ENCODE peak calls at places on chromosomes 12 and 14, in four cellular contexts. U is upper lobe of right lung, L is A549, X is cardiac fibroblast. S is an unnamed sample.

GRCh38 chr14:53520529-53520928 is 367.4 kb upstream of the DDHD1 start:
- DNase-seq in U (no peak), L (no peak), X (no peak), S (no peak)

GRCh38 chr14:61504841-61505340 is 183.5 kb downstream of the PRKCH start:
- DNase-seq in X (no peak), L (no peak), U (no peak), S (no peak)

GRCh38 chr12:89140580-89141236 is 211.6 kb downstream of the DUSP6 start:
- DNase-seq in U (no peak), L (no peak), X (peak), S (no peak)

GRCh38 chr12:54411398-54412241 is 7.4 kb downstream of the ITGA5 start:
- DNase-seq in L (no peak), U (peak), X (peak), S (no peak)

GRCh38 chr12:95815635-95816212 is 25.2 kb upstream of the NTN4 start:
- DNase-seq in U (no peak), X (peak), L (peak), S (no peak)

GRCh38 chr14:49114161-49114893 is 471.9 kb downstream of the RPS29 start:
- DNase-seq in U (no peak), X (peak), L (no peak), S (no peak)

GRCh38 chr14:80974338-80975078 is 19.1 kb downstream of the TSHR start:
- DNase-seq in L (no peak), X (peak), U (no peak), S (no peak)

GRCh38 chr12:38995249-38995648 is 89.9 kb upstream of the CPNE8 start:
- DNase-seq in X (no peak), U (no peak), L (no peak), S (no peak)

GRCh38 chr12:105253882-105254513 is 18.0 kb upstream of the APPL2 start:
- DNase-seq in L (peak), U (no peak), X (peak), S (no peak)

GRCh38 chr14:92553456-92553855 is 39.9 kb downstream of the RIN3 start:
- DNase-seq in U (no peak), L (peak), X (peak), S (no peak)

GRCh38 chr14:71193663-71194062 is 286.4 kb downstream of the PCNX1 start:
- DNase-seq in L (no peak), X (no peak), U (no peak), S (no peak)

GRCh38 chr12:120230974-120231315 is 30.0 kb upstream of the RPLP0 start:
- DNase-seq in L (no peak), X (no peak), U (no peak), S (no peak)

GRCh38 chr14:32846821-32847220 is 91.9 kb upstream of the NPAS3 start:
- DNase-seq in U (no peak), X (no peak), L (no peak), S (no peak)

GRCh38 chr12:113439606-113440030 is 17.4 kb downstream of the SDSL start:
- DNase-seq in L (peak), X (peak), U (no peak), S (no peak)

GRCh38 chr12:25051583-25052190 is 102.8 kb upstream of the BCAT1 start:
- DNase-seq in X (no peak), L (no peak), U (no peak), S (peak)

GRCh38 chr12:71371132-71371531 is 68.5 kb upstream of the LGR5 start:
- DNase-seq in U (no peak), X (peak), L (no peak), S (no peak)

GRCh38 chr12:131222271-131223139 is 268.8 kb downstream of the ADGRD1 start:
- DNase-seq in X (no peak), U (peak), L (no peak), S (peak)

GRCh38 chr12:122336015-122336946 is 70.0 kb upstream of the VPS33A start:
- DNase-seq in U (no peak), X (peak), L (peak), S (peak)

GRCh38 chr12:12265571-12266388 is 1.1 kb downstream of the LRP6 start:
- DNase-seq in X (peak), U (no peak), L (no peak), S (no peak)

GRCh38 chr14:69363055-69363454 is 35.0 kb downstream of the ERH start:
- DNase-seq in U (no peak), L (no peak), X (peak), S (no peak)

GRCh38 chr12:12818693-12819092 is 5.5 kb downstream of the DDX47 start:
- DNase-seq in L (no peak), X (no peak), U (no peak), S (no peak)

GRCh38 chr14:81436296-81437138 is 36.4 kb upstream of the STON2 start:
- DNase-seq in L (peak), X (peak), U (peak), S (no peak)

GRCh38 chr12:6328945-6329692 is 12.8 kb downstream of the TNFRSF1A start:
- DNase-seq in X (no peak), U (no peak), L (no peak), S (no peak)

GRCh38 chr12:46891306-46891705 is 65.5 kb upstream of the SLC38A4 start:
- DNase-seq in L (no peak), U (no peak), X (no peak), S (no peak)

GRCh38 chr14:75440733-75441474 is 13.1 kb downstream of the JDP2 start:
- DNase-seq in L (no peak), X (peak), U (no peak), S (no peak)

GRCh38 chr14:55454264-55455151 is 14.1 kb upstream of the TBPL2 start:
- DNase-seq in X (peak), U (no peak), L (no peak), S (no peak)

GRCh38 chr12:51401020-51401419 is 9.8 kb upstream of the GALNT6 start:
- DNase-seq in L (no peak), X (no peak), U (no peak), S (no peak)

GRCh38 chr14:37124617-37125016 is 47.8 kb downstream of the SLC25A21 start:
- DNase-seq in L (no peak), X (no peak), U (no peak), S (no peak)

DNA sequence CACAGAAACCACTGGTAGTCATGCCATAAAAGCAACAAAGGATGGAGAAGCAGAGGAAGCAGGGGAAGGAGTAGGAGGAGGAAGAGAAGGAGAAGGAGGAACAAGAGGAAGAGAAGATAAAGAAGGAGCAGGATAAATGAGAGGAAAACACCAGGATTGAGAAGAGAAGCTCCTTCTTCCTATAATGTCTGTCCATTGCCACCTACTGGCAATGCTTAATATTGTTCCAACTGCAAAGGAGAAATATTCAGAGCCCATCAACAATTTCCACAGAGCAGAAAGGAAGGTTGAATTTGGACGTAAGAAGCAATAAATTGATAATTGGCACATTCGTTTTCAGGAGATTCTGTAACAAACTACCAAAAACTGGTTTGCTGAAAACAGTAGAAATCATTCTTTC is 898.4 kb downstream of the SLC16A7 start:
- DNase-seq in L (peak), U (no peak), X (peak), S (no peak)
- TF ChIP-seq CTCF in L (peak), U (peak), X (peak), S (peak)

DNA sequence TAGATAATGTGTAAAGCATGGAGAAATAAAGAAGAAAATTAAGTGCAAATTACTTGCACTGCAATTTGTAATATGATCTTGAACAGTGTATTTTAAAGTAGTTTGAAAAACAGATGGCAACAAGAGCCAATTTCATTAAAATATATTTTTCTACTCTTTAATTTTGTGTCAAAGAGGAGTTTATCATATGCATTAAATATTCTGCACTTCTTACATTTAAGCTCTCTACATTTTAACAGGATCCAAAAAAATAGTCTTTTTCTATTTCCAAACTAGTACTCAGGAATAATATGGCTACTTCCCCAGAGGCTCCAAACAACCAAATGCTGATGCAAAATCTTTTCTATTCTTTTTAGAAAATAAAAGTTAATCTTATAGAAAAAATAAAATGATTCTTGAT is 1221.5 kb downstream of the FSCB start:
- DNase-seq in X (no peak), L (no peak), U (no peak), S (no peak)
- H3K4me3 ChIP-seq in X (no peak), L (no peak), U (no peak), S (no peak)

DNA sequence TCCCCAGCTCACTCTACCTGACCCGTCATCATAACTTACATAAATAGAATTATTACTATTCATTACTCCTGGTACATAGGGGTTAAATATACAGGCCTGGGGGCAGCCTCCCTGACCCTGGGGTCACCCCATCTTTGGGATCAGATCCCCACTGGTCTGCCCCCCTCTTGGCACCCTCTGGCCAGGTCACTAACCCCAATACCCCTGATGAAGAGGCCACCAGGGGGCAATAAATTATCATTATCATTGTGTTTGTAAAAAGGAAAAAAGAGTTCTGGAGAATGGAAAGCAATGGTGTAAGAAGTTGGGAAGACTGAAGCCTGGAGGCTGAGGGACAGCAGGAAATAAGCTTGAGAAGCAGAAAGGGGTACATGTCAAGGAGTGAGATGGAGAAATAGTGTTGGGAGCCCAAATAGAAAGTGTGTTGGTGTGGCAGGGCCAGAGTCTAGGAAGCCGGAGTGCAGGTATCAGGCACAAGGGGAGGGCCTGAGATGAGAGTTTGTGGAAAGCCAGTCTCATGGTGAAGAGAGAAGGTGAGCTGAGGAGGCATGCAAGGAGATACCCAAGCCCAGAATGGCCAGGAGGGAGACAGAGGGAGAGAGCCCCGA is 6.1 kb upstream of the AAAS start:
- DNase-seq in L (peak), U (no peak), X (peak), S (no peak)
- TF ChIP-seq CTCF in L (peak), U (peak), X (peak), S (peak)

GRCh38 chr12:22408605-22409004 is 74.1 kb upstream of the ST8SIA1 start:
- DNase-seq in X (no peak), U (no peak), L (no peak), S (no peak)
- H3K4me3 ChIP-seq in X (no peak), U (no peak), L (no peak), S (no peak)

S was measured in GM12864.